ENCODE peak calls at places on chromosomes 1 and 21, in six cellular contexts. L is endothelial cell of umbilical vein, F is SK-N-SH, A is K562, C is suprapubic skin, K is prostate gland. H is an unnamed sample.

GRCh38 chr1:184472117-184472516 is 85.3 kb downstream of the C1orf21 start:
- DNase-seq in F (no peak), K (no peak), C (no peak), A (no peak), L (no peak), H (no peak)

GRCh38 chr1:173148971-173149370 is 58.2 kb downstream of the TNFSF4 start:
- DNase-seq in L (no peak), C (no peak), F (no peak), K (no peak), A (no peak), H (no peak)

GRCh38 chr1:206538086-206538781 is 30.9 kb downstream of the RASSF5 start:
- DNase-seq in F (no peak), K (no peak), L (no peak), C (peak; percentile 40), A (no peak), H (no peak)

GRCh38 chr1:7334475-7335035 is 436.5 kb upstream of the VAMP3 start:
- DNase-seq in K (peak; percentile 39), A (no peak), L (no peak), C (no peak), F (peak; percentile 80), H (peak; percentile 62)

GRCh38 chr1:115282825-115283224 is 55.2 kb downstream of the NGF start:
- DNase-seq in L (no peak), A (no peak), C (no peak), F (no peak), K (no peak), H (peak; percentile 19)

GRCh38 chr1:162276493-162276892 is 100.2 kb downstream of the SPATA46 start:
- DNase-seq in A (peak; percentile 34), K (peak; percentile 15), F (peak; percentile 51), C (no peak), L (peak; percentile 51), H (no peak)

GRCh38 chr1:149885364-149886111 is 13.8 kb upstream of the BOLA1 start:
- DNase-seq in K (peak; percentile 91), F (peak; percentile 54), C (peak; percentile 93), L (peak; percentile 87), A (peak; percentile 58), H (peak; percentile 86)

GRCh38 chr21:42765656-42766055 is 112.2 kb downstream of the PDE9A start:
- DNase-seq in K (no peak), A (no peak), L (no peak), C (no peak), F (no peak), H (no peak)

GRCh38 chr1:234758851-234759250 is 148.9 kb upstream of the IRF2BP2 start:
- DNase-seq in A (no peak), K (no peak), C (no peak), F (no peak), L (no peak), H (peak; percentile 34)

GRCh38 chr1:248471154-248471553 is 2.0 kb upstream of the OR2T3 start:
- DNase-seq in A (no peak), C (no peak), F (no peak), L (no peak), K (no peak), H (no peak)

GRCh38 chr1:194004146-194004545 is 817.7 kb upstream of the B3GALT2 start:
- DNase-seq in L (no peak), A (no peak), C (no peak), K (no peak), F (no peak), H (no peak)

GRCh38 chr1:23922321-23922943 is 9.3 kb upstream of the CNR2 start:
- DNase-seq in F (no peak), C (no peak), L (no peak), A (no peak), K (no peak), H (no peak)

GRCh38 chr1:36068866-36069265 is 15.0 kb upstream of the TEKT2 start:
- DNase-seq in L (no peak), C (no peak), A (no peak), F (no peak), K (no peak), H (no peak)

GRCh38 chr1:186710696-186711095 is 30.5 kb upstream of the PTGS2 start:
- DNase-seq in F (no peak), K (no peak), A (no peak), C (no peak), L (no peak), H (no peak)

GRCh38 chr1:25472494-25472893 is 41.8 kb downstream of the MACO1 start:
- DNase-seq in K (no peak), C (no peak), L (no peak), F (no peak), A (no peak), H (no peak)

GRCh38 chr1:171966426-171967220 is 125.3 kb downstream of the DNM3 start:
- DNase-seq in K (no peak), F (no peak), C (no peak), A (no peak), L (peak; percentile 65), H (no peak)

GRCh38 chr1:165355977-165356811 is at the start of gene LMX1A:
- DNase-seq in L (no peak), K (peak; percentile 39), C (peak; percentile 64), F (no peak), A (no peak), H (peak; percentile 26)

GRCh38 chr1:92485374-92486250 is 1.1 kb downstream of the GFI1 start:
- DNase-seq in F (peak; percentile 54), A (peak; percentile 65), L (peak; percentile 20), C (no peak), K (no peak), H (peak; percentile 82)

GRCh38 chr1:64920936-64921589 is 45.3 kb downstream of the JAK1 start:
- DNase-seq in C (no peak), L (peak; percentile 88), F (peak; percentile 33), K (no peak), A (no peak), H (no peak)

GRCh38 chr1:156427858-156428257 is 58.8 kb downstream of the RHBG start:
- DNase-seq in A (no peak), F (no peak), L (no peak), K (no peak), C (no peak), H (no peak)

GRCh38 chr1:186113454-186113853 is 261.6 kb downstream of the TPR start:
- DNase-seq in F (no peak), C (no peak), K (no peak), L (no peak), A (no peak), H (no peak)

GRCh38 chr1:104125226-104125625 is 375.5 kb downstream of the AMY1C start:
- DNase-seq in C (no peak), L (no peak), F (no peak), K (no peak), A (no peak), H (no peak)

GRCh38 chr1:203906932-203907331 is 45.5 kb downstream of the SNRPE start:
- DNase-seq in L (peak; percentile 62), K (no peak), A (no peak), F (no peak), C (no peak), H (no peak)

GRCh38 chr1:24925082-24925779 is 4.8 kb downstream of the RUNX3 start:
- DNase-seq in C (no peak), F (no peak), A (no peak), K (no peak), L (no peak), H (peak; percentile 41)

GRCh38 chr1:227952374-227953021 is 4.8 kb upstream of the WNT9A start:
- DNase-seq in A (peak; percentile 5), C (peak; percentile 65), F (peak; percentile 25), L (no peak), K (no peak), H (no peak)

GRCh38 chr1:207890136-207890738 is 20.7 kb downstream of the CD34 start:
- DNase-seq in L (peak; percentile 99), C (peak; percentile 86), F (no peak), K (no peak), A (no peak), H (peak; percentile 38)

GRCh38 chr1:207891148-207891547 is 19.8 kb downstream of the CD34 start:
- DNase-seq in C (no peak), L (peak; percentile 66), F (no peak), K (no peak), A (no peak), H (no peak)

GRCh38 chr1:207887542-207887941 is 23.4 kb downstream of the CD34 start:
- DNase-seq in A (no peak), K (no peak), C (no peak), L (no peak), F (no peak), H (no peak)

GRCh38 chr1:207886227-207886626 is 24.7 kb downstream of the CD34 start:
- DNase-seq in F (no peak), C (no peak), A (no peak), L (no peak), K (no peak), H (no peak)

GRCh38 chr1:207888647-207889046 is 22.3 kb downstream of the CD34 start:
- DNase-seq in F (no peak), A (no peak), C (peak; percentile 86), L (peak; percentile 26), K (no peak), H (no peak)
- TF ChIP-seq POLR2AphosphoS5 in F (no peak), A (no peak), C (peak; percentile 53), L (no peak), K (no peak), H (no peak)

GRCh38 chr1:113935970-113936369 is 6.8 kb downstream of the HIPK1 start:
- DNase-seq in F (no peak), L (no peak), K (no peak), A (no peak), C (no peak), H (no peak)

GRCh38 chr1:113934006-113934405 is 4.9 kb downstream of the HIPK1 start:
- DNase-seq in L (no peak), F (no peak), A (no peak), K (no peak), C (no peak), H (no peak)

GRCh38 chr1:113934511-113935055 is 5.5 kb downstream of the HIPK1 start:
- DNase-seq in K (no peak), F (no peak), C (no peak), A (no peak), L (no peak), H (no peak)

GRCh38 chr1:113937146-113937545 is 8.0 kb downstream of the HIPK1 start:
- DNase-seq in L (peak; percentile 58), F (no peak), A (no peak), C (no peak), K (no peak), H (no peak)

DNA sequence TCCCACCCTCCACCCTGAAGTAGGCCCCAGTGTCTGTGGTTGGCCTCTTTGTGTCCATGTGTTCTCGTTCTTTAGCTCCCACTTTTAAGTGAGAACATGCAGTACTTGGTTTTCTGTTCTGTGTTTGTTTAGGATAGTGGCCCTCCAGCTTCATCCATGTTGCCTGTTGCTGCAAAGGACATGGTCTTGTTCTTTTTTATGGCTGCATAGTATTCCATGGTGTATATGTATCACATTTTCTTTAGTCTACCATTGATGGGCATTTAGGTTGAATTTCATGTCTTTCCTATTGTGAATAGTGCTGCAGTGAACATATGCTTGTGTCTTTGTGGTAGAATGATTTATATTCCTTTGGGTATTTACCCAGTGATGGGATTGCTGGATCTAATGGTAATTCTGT is 6.1 kb downstream of the HIPK1 start:
- DNase-seq in L (no peak), K (no peak), C (no peak), F (no peak), A (no peak), H (no peak)
- H3K4me1 ChIP-seq in L (peaks cover 35% of the 10 kb centered on the region), K (no peaks in the 10 kb centered on the region), C (peaks cover 66% of the 10 kb centered on the region), F (peaks cover 8% of the 10 kb centered on the region), A (peaks cover 21% of the 10 kb centered on the region), H (peaks cover 75% of the 10 kb centered on the region)

GRCh38 chr1:215749423-215749822 is 182.3 kb downstream of the KCTD3 start:
- DNase-seq in F (no peak), A (no peak), L (no peak), C (no peak), K (no peak), H (no peak)
- TF ChIP-seq POLR2AphosphoS5 in F (no peak), A (no peak), L (no peak), C (no peak), K (no peak), H (no peak)

GRCh38 chr1:167693425-167694045 is 28.2 kb upstream of the MPZL1 start:
- DNase-seq in K (no peak), A (no peak), F (no peak), L (no peak), C (no peak), H (no peak)
- H3K4me1 ChIP-seq in K (peaks cover 5% of the 10 kb centered on the region), A (no peaks in the 10 kb centered on the region), F (no peaks in the 10 kb centered on the region), L (peaks cover 4% of the 10 kb centered on the region), C (peaks cover 11% of the 10 kb centered on the region), H (no peaks in the 10 kb centered on the region)

H was measured in transverse colon.